ENCODE peak calls at places on chromosomes 5 and 9, in seven cellular contexts. C is pancreas; W is CD8-positive, alpha-beta memory T cell; N is lower lobe of right lung; L is psoas muscle; Y is cardiac muscle cell; A is BE2C. I is an unnamed sample.
A peak's percentile ranks its signal among the peaks of the same experiment; 100 is the strongest.

GRCh38 chr5:68320094-68320986 is 104.8 kb downstream of the PIK3R1 start:
- DNase-seq in C (no peak), W (no peak), N (no peak), L (no peak), Y (no peak), A (no peak), I (peak; percentile 62)

GRCh38 chr9:136728548-136729123 is 14.1 kb downstream of the LCN10 start:
- DNase-seq in C (peak; percentile 79), W (no peak), N (peak; percentile 56), L (no peak), Y (peak; percentile 58), A (peak; percentile 52), I (no peak)

GRCh38 chr5:171418982-171419662 is at the start of gene FGF18:
- DNase-seq in C (no peak), W (peak; percentile 31), N (peak; percentile 59), L (peak; percentile 69), Y (peak; percentile 92), A (peak; percentile 68), I (peak; percentile 81)

GRCh38 chr9:109035684-109036423 is 22.6 kb upstream of the CTNNAL1 start:
- DNase-seq in C (no peak), W (no peak), N (no peak), L (no peak), Y (no peak), A (no peak), I (no peak)

GRCh38 chr5:38240212-38240611 is 18.1 kb upstream of the EGFLAM start:
- DNase-seq in C (no peak), W (no peak), N (no peak), L (no peak), Y (no peak), A (no peak), I (no peak)

GRCh38 chr5:120160120-120160895 is 303.8 kb upstream of the PRR16 start:
- DNase-seq in C (no peak), W (no peak), N (no peak), L (no peak), Y (no peak), A (no peak), I (no peak)

GRCh38 chr5:153775923-153776322 is 262.8 kb downstream of the FAM114A2 start:
- DNase-seq in C (no peak), W (no peak), N (no peak), L (no peak), Y (no peak), A (no peak), I (no peak)

GRCh38 chr5:37810311-37810710 is 29.5 kb downstream of the GDNF start:
- DNase-seq in C (no peak), W (no peak), N (no peak), L (no peak), Y (no peak), A (no peak), I (no peak)

GRCh38 chr5:113246371-113246870 is 188.4 kb downstream of the TSSK1B start:
- DNase-seq in C (no peak), W (no peak), N (no peak), L (no peak), Y (no peak), A (no peak), I (no peak)

GRCh38 chr9:115341401-115341800 is 223.4 kb upstream of the TNC start:
- DNase-seq in C (no peak), W (no peak), N (no peak), L (no peak), Y (no peak), A (no peak), I (no peak)

GRCh38 chr9:96219615-96220257 is 82.2 kb downstream of the HSD17B3 start:
- DNase-seq in C (peak; percentile 77), W (peak; percentile 45), N (peak; percentile 63), L (peak; percentile 77), Y (no peak), A (no peak), I (peak; percentile 16)

GRCh38 chr5:176543428-176544182 is 5.5 kb upstream of the CDHR2 start:
- DNase-seq in C (peak; percentile 84), W (peak; percentile 78), N (peak; percentile 87), L (peak; percentile 87), Y (peak; percentile 82), A (peak; percentile 80), I (peak; percentile 82)

GRCh38 chr9:122252796-122253195 is 11.8 kb downstream of the RBM18 start:
- DNase-seq in C (no peak), W (no peak), N (no peak), L (no peak), Y (no peak), A (no peak), I (no peak)

GRCh38 chr9:120542701-120543490 is 37.1 kb downstream of the CDK5RAP2 start:
- DNase-seq in C (no peak), W (no peak), N (no peak), L (no peak), Y (no peak), A (no peak), I (no peak)

GRCh38 chr9:120541921-120542320 is 38.0 kb downstream of the CDK5RAP2 start:
- DNase-seq in C (no peak), W (no peak), N (no peak), L (no peak), Y (no peak), A (no peak), I (no peak)

GRCh38 chr9:120536949-120537640 is 42.9 kb downstream of the CDK5RAP2 start:
- DNase-seq in C (no peak), W (no peak), N (no peak), L (no peak), Y (no peak), A (no peak), I (no peak)

GRCh38 chr9:120538339-120538738 is 41.6 kb downstream of the CDK5RAP2 start:
- DNase-seq in C (no peak), W (no peak), N (no peak), L (no peak), Y (no peak), A (peak; percentile 78), I (no peak)

DNA sequence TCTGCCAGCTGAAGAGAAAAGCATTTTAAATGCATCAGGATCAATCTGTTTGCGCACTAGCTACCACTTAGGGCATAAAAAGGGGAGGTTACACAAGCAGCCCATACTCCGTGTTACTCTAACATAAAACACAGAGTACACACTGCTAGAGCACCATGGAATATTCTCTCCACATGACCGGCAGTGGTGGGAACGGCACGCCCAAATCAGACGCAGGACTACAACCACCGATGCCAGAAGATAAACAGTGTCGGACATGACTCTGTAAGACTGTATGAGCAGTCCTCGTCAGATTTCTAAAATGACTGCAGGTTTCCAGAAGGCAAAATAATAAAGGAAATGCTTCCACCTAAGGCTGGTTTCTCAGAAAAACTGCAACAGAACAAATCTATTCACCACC is 40.0 kb downstream of the CDK5RAP2 start:
- DNase-seq in C (no peak), W (no peak), N (no peak), L (no peak), Y (no peak), A (no peak), I (no peak)
- H3K36me3 ChIP-seq in C (no peaks in the 10 kb centered on the region), W (peaks cover 40% of the 10 kb centered on the region), N (peaks cover 96% of the 10 kb centered on the region), L (peaks cover 12% of the 10 kb centered on the region), Y (peaks cover 21% of the 10 kb centered on the region), A (peaks cover 63% of the 10 kb centered on the region), I (peaks cover 2% of the 10 kb centered on the region)

GRCh38 chr9:127569819-127570401 is 42.2 kb upstream of the STXBP1 start:
- DNase-seq in C (no peak), W (peak; percentile 46), N (no peak), L (no peak), Y (no peak), A (no peak), I (no peak)

GRCh38 chr9:127570533-127571111 is 41.5 kb upstream of the STXBP1 start:
- DNase-seq in C (no peak), W (no peak), N (no peak), L (no peak), Y (no peak), A (peak; percentile 54), I (no peak)

GRCh38 chr9:127574089-127574921 is 37.8 kb upstream of the STXBP1 start:
- DNase-seq in C (peak; percentile 88), W (no peak), N (peak; percentile 73), L (no peak), Y (no peak), A (no peak), I (no peak)

GRCh38 chr9:127575875-127576778 is 36.0 kb upstream of the STXBP1 start:
- DNase-seq in C (no peak), W (no peak), N (no peak), L (no peak), Y (no peak), A (no peak), I (peak; percentile 23)

GRCh38 chr9:127572961-127573727 is 38.9 kb upstream of the STXBP1 start:
- DNase-seq in C (no peak), W (no peak), N (no peak), L (no peak), Y (no peak), A (no peak), I (no peak)
- H3K4me1 ChIP-seq in C (peaks cover 44% of the 10 kb centered on the region), W (peaks cover 18% of the 10 kb centered on the region), N (peaks cover 68% of the 10 kb centered on the region), L (peaks cover 8% of the 10 kb centered on the region), Y (peaks cover 6% of the 10 kb centered on the region), A (no peaks in the 10 kb centered on the region), I (peaks cover 13% of the 10 kb centered on the region)

GRCh38 chr9:127223810-127224177 is 40.8 kb upstream of the GARNL3 start:
- DNase-seq in C (no peak), W (no peak), N (no peak), L (peak; percentile 63), Y (peak; percentile 11), A (no peak), I (no peak)

GRCh38 chr9:127225747-127226646 is 38.6 kb upstream of the GARNL3 start:
- DNase-seq in C (no peak), W (no peak), N (no peak), L (no peak), Y (peak; percentile 36), A (no peak), I (no peak)

GRCh38 chr9:127224883-127225739 is 39.5 kb upstream of the GARNL3 start:
- DNase-seq in C (peak; percentile 99), W (peak; percentile 80), N (peak; percentile 97), L (peak; percentile 99), Y (peak; percentile 99), A (peak; percentile 99), I (peak; percentile 97)

GRCh38 chr9:127223266-127223665 is 41.3 kb upstream of the GARNL3 start:
- DNase-seq in C (no peak), W (no peak), N (no peak), L (no peak), Y (no peak), A (no peak), I (no peak)

DNA sequence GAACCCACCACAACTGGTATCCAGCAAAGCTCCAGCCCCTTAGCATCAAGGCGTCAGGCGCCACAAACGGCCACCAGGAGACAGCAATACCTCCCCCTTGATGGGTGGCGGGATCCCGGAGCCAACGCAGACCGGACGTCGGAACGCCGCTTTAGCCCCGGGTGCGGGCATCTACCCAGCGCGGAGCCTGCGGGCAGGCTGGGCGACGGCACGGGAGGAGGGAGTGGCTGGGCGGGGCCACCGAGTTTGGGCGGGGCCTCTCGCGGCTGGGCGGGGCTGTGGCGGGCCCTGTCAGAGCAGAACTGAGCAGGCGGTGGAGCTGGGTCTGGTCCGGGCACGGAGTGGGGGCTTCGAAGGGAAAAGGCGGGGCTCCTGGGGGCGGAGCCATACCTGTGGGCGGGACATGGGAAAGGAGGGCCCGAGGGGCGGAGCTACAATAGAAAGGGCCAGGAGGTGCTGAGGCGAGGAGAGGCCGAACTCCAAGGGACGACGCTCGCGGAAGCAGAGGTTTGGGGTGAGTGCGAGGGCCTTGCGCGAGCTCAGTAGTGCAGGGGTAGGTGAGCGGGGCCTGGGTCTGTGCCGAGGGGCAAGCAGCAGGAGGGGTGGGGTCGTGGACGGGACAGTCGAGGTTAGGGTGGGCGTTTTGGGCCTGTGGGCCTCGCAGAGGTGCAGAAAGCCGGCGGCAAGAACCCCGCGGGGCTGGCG is 40.2 kb upstream of the GARNL3 start:
- DNase-seq in C (peak; percentile 92), W (peak; percentile 86), N (peak; percentile 91), L (peak; percentile 96), Y (peak; percentile 95), A (peak; percentile 98), I (peak; percentile 97)
- H3K36me3 ChIP-seq in C (no peaks in the 10 kb centered on the region), W (no peaks in the 10 kb centered on the region), N (no peaks in the 10 kb centered on the region), L (no peaks in the 10 kb centered on the region), Y (no peaks in the 10 kb centered on the region), A (no peaks in the 10 kb centered on the region), I (no peaks in the 10 kb centered on the region)

GRCh38 chr5:141878186-141878770 is at the start of gene PCDH1:
- DNase-seq in C (peak; percentile 84), W (no peak), N (no peak), L (no peak), Y (peak; percentile 74), A (peak; percentile 56), I (no peak)
- H3K4me1 ChIP-seq in C (peaks cover 14% of the 10 kb centered on the region), W (peaks cover 27% of the 10 kb centered on the region), N (peaks cover 66% of the 10 kb centered on the region), L (peaks cover 24% of the 10 kb centered on the region), Y (peaks cover 7% of the 10 kb centered on the region), A (peaks cover 27% of the 10 kb centered on the region), I (peaks cover 37% of the 10 kb centered on the region)

I was measured in Caco-2.